ENCODE peak calls at places on chromosome 4, in six cellular contexts. N is uterus, V is endothelial cell of umbilical vein, Y is psoas muscle, L is HFF-Myc, G is HepG2. F is an unnamed sample.

GRCh38 chr4:125140966-125141495 is 173.7 kb upstream of the FAT4 start:
- DNase-seq in G (no peak), N (no peak), L (no peak), Y (no peak), V (no peak), F (peak; percentile 32)

GRCh38 chr4:77697860-77698599 is 92.4 kb downstream of the CXCL13 start:
- DNase-seq in L (peak; percentile 59), Y (no peak), V (peak; percentile 89), G (peak; percentile 34), N (no peak), F (peak; percentile 73)

GRCh38 chr4:139227729-139228404 is 50.8 kb upstream of the ELF2 start:
- DNase-seq in N (no peak), Y (no peak), G (peak; percentile 38), V (no peak), L (no peak), F (peak; percentile 51)

GRCh38 chr4:102693266-102693850 is 67.4 kb downstream of the MANBA start:
- DNase-seq in N (no peak), G (no peak), V (no peak), L (no peak), Y (no peak), F (no peak)

GRCh38 chr4:10204401-10205058 is 87.9 kb upstream of the WDR1 start:
- DNase-seq in L (no peak), G (no peak), Y (peak; percentile 19), N (no peak), V (no peak), F (no peak)

GRCh38 chr4:73687414-73687813 is 53.0 kb upstream of the CXCL8 start:
- DNase-seq in V (no peak), Y (no peak), N (no peak), G (no peak), L (no peak), F (no peak)

GRCh38 chr4:1472148-1472797 is 66.0 kb upstream of the NKX1-1 start:
- DNase-seq in G (no peak), V (no peak), Y (no peak), L (no peak), N (peak; percentile 8), F (no peak)

GRCh38 chr4:108953941-108954340 is 191.1 kb upstream of the ETNPPL start:
- DNase-seq in Y (no peak), L (no peak), V (no peak), G (no peak), N (no peak), F (no peak)

GRCh38 chr4:152976466-152976761 is 40.3 kb downstream of the FHDC1 start:
- DNase-seq in N (no peak), G (no peak), L (no peak), Y (no peak), V (no peak), F (no peak)

GRCh38 chr4:176575141-176575731 is 217.5 kb downstream of the VEGFC start:
- DNase-seq in L (peak; percentile 5), G (no peak), N (no peak), Y (no peak), V (no peak), F (no peak)

GRCh38 chr4:40205259-40206198 is 8.7 kb downstream of the RHOH start:
- DNase-seq in N (no peak), V (no peak), L (no peak), G (no peak), Y (no peak), F (no peak)

GRCh38 chr4:5572114-5572513 is 136.2 kb downstream of the EVC2 start:
- DNase-seq in G (no peak), N (no peak), V (no peak), L (no peak), Y (no peak), F (peak; percentile 63)

GRCh38 chr4:165873298-165874071 is 448 bp downstream of the TLL1 start:
- DNase-seq in N (no peak), G (peak; percentile 3), L (no peak), Y (peak; percentile 33), V (no peak), F (peak; percentile 45)

GRCh38 chr4:139642364-139642763 is 23.3 kb upstream of the MGST2 start:
- DNase-seq in V (no peak), N (no peak), G (no peak), L (no peak), Y (no peak), F (no peak)

GRCh38 chr4:175784986-175785525 is 27.0 kb downstream of the GPM6A start:
- DNase-seq in N (no peak), Y (no peak), V (no peak), G (no peak), L (no peak), F (no peak)

GRCh38 chr4:138007572-138007971 is 234.6 kb downstream of the SLC7A11 start:
- DNase-seq in Y (no peak), N (no peak), G (peak; percentile 3), L (no peak), V (no peak), F (peak; percentile 13)
- TF ChIP-seq CTCF in Y (no peak), N (no peak), G (no peak), L (peak; percentile 16), V (peak; percentile 22), F (peak; percentile 25)

DNA sequence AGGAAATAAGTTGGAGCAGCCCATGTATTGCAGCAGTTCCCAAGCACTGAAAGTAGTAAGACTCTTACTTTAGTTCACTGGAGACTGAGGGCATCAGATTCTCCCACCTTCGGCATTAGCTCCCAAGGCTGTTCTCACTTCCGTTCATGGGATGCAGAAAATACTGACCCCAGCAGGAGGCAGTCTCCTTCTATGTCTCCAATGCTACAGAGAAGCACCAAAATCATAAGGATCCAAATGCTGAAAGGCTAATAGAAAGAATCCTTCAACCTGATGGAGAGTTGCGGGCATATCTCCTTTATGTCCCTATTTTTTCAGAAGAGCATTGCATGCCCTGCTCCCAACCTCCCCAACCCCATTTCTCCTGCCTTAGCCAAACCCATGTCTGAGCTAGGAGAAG is 32.4 kb downstream of the ADH7 start:
- DNase-seq in G (no peak), Y (no peak), V (no peak), N (no peak), L (no peak), F (no peak)
- TF ChIP-seq CTCF in G (peak; percentile 36), Y (no peak), V (no peak), N (no peak), L (no peak), F (no peak)

DNA sequence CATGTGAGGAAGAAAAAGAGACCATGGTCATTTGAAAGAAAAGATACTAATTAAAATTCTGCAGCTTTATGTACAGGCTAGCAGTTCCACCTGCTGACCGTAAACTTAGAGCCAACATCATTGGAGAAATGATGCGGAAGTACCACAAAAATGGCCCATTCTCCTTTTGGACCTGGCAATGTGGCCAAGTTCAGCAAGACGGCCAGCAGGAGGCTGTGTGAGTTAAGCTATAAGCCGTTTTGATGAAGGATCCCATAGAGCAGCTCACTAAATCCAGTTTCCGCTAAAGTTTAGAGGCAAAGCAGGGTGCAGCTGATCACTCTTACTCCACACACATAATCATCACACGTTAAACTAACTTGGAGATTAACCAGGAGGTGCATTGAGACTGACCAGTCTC is 133.8 kb downstream of the LDB2 start:
- DNase-seq in Y (no peak), N (no peak), L (no peak), V (peak; percentile 21), G (peak; percentile 9), F (peak; percentile 13)
- TF ChIP-seq CTCF in Y (no peak), N (no peak), L (peak; percentile 29), V (peak; percentile 16), G (peak; percentile 62), F (no peak)

GRCh38 chr4:16752150-16752549 is 146.3 kb downstream of the LDB2 start:
- DNase-seq in N (no peak), Y (no peak), V (peak; percentile 42), L (peak; percentile 4), G (no peak), F (peak; percentile 17)
- TF ChIP-seq CTCF in N (no peak), Y (no peak), V (no peak), L (peak; percentile 20), G (no peak), F (no peak)

GRCh38 chr4:86441175-86441960 is 81.5 kb upstream of the MAPK10 start:
- DNase-seq in N (no peak), V (no peak), Y (no peak), L (no peak), G (no peak), F (peak; percentile 67)
- TF ChIP-seq CTCF in N (no peak), V (no peak), Y (no peak), L (no peak), G (no peak), F (no peak)

DNA sequence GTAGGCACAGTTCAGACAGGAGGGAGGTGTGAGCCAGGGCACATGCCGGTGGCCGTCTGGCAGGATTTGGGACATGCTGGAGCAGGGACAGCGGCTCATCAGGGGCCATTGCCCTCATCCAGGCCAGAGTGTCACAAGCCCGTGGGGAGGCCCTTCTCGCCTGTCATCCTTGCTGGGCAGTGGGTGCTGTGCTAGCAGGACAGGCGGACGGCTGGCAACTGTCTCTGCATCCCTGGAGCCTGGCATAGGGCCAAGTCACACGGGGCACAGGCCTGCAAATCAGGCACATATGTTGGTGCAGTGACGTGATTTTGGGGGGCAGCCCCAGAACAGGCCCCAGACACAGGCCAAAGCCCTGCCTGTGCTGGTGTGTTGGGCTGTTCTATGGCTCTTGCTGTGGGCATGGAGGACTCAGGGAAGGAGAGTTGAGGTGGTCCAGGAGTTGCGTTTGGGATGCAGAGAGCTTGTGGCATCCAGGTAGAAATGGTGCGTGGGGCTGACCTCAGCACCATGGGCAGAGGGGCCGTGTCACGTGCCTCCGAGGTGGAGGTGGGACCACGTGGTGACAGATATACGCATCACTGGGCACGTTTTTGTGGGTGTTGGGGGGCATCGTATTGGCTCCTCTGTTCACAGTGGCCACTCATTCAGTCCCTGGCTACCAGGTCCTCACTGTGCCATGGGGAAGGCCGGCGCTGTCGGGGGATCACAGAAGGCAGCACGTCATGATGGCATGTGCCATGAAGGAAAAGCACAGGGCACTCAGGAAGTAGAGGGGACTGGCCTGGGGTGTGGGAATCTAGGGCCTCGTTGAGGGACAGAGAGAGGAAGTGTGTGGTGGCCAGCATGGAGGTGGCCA is 14.6 kb upstream of the MSANTD1 start:
- DNase-seq in G (no peak), Y (no peak), V (no peak), N (no peak), L (no peak), F (no peak)
- TF ChIP-seq CTCF in G (no peak), Y (no peak), V (no peak), N (no peak), L (no peak), F (no peak)